ENCODE peak calls at places on chromosome X, in seven cellular contexts. One of them, this sample, is unnamed. For H3K27me3, the result is how much of the 10 kb centered on the place peaks cover.

GRCh38 chrX:65871671-65872311 is 168.1 kb downstream of the VSIG4 start:
- DNase-seq in left ventricle myocardium inferior: no peak
- DNase-seq in body of pancreas: peak
- DNase-seq in mammary epithelial cell: peak
- DNase-seq in K562: peak
- DNase-seq in H1: peak
- DNase-seq in astrocyte: no peak
- DNase-seq in this sample: no peak

GRCh38 chrX:3576886-3577516 is 136.4 kb downstream of the PRKX start:
- DNase-seq in left ventricle myocardium inferior: no peak
- DNase-seq in K562: no peak
- DNase-seq in body of pancreas: no peak
- DNase-seq in mammary epithelial cell: no peak
- DNase-seq in astrocyte: no peak
- DNase-seq in H1: no peak
- DNase-seq in this sample: no peak

GRCh38 chrX:79366888-79367749 is at the start of gene ITM2A:
- DNase-seq in astrocyte: no peak
- DNase-seq in K562: peak
- DNase-seq in left ventricle myocardium inferior: peak
- DNase-seq in mammary epithelial cell: peak
- DNase-seq in body of pancreas: peak
- DNase-seq in H1: peak
- DNase-seq in this sample: no peak

GRCh38 chrX:68945603-68946228 is 116.9 kb downstream of the EFNB1 start:
- DNase-seq in left ventricle myocardium inferior: no peak
- DNase-seq in H1: no peak
- DNase-seq in body of pancreas: no peak
- DNase-seq in K562: peak
- DNase-seq in mammary epithelial cell: no peak
- DNase-seq in astrocyte: peak
- DNase-seq in this sample: peak

GRCh38 chrX:71870337-71871098 is 40.1 kb upstream of the NHSL2 start:
- DNase-seq in left ventricle myocardium inferior: no peak
- DNase-seq in mammary epithelial cell: peak
- DNase-seq in body of pancreas: no peak
- DNase-seq in H1: peak
- DNase-seq in K562: no peak
- DNase-seq in astrocyte: peak
- DNase-seq in this sample: peak

GRCh38 chrX:84712621-84713020 is 210.4 kb upstream of the HDX start:
- DNase-seq in astrocyte: no peak
- DNase-seq in H1: no peak
- DNase-seq in mammary epithelial cell: no peak
- DNase-seq in left ventricle myocardium inferior: no peak
- DNase-seq in body of pancreas: no peak
- DNase-seq in K562: no peak
- DNase-seq in this sample: no peak

GRCh38 chrX:74434336-74434735 is 13.0 kb downstream of the SLC16A2 start:
- DNase-seq in left ventricle myocardium inferior: no peak
- DNase-seq in astrocyte: no peak
- DNase-seq in H1: no peak
- DNase-seq in K562: no peak
- DNase-seq in body of pancreas: no peak
- DNase-seq in mammary epithelial cell: no peak
- DNase-seq in this sample: no peak

GRCh38 chrX:19698125-19698524 is 182.8 kb upstream of the MAP3K15 start:
- DNase-seq in H1: no peak
- DNase-seq in body of pancreas: no peak
- DNase-seq in left ventricle myocardium inferior: peak
- DNase-seq in mammary epithelial cell: peak
- DNase-seq in astrocyte: peak
- DNase-seq in K562: no peak
- DNase-seq in this sample: no peak

GRCh38 chrX:96480081-96480480 is 204.6 kb upstream of the DIAPH2 start:
- DNase-seq in mammary epithelial cell: no peak
- DNase-seq in K562: no peak
- DNase-seq in left ventricle myocardium inferior: no peak
- DNase-seq in H1: no peak
- DNase-seq in astrocyte: peak
- DNase-seq in body of pancreas: no peak
- DNase-seq in this sample: no peak

GRCh38 chrX:103878466-103879151 is 46.6 kb upstream of the RAB9B start:
- DNase-seq in K562: no peak
- DNase-seq in mammary epithelial cell: peak
- DNase-seq in astrocyte: peak
- DNase-seq in left ventricle myocardium inferior: no peak
- DNase-seq in H1: no peak
- DNase-seq in body of pancreas: no peak
- DNase-seq in this sample: no peak

GRCh38 chrX:43718546-43718945 is 62.4 kb downstream of the MAOA start:
- DNase-seq in H1: no peak
- DNase-seq in K562: no peak
- DNase-seq in astrocyte: no peak
- DNase-seq in body of pancreas: no peak
- DNase-seq in mammary epithelial cell: no peak
- DNase-seq in left ventricle myocardium inferior: no peak
- DNase-seq in this sample: no peak

GRCh38 chrX:80285131-80285773 is 135.0 kb upstream of the TENT5D start:
- DNase-seq in mammary epithelial cell: peak
- DNase-seq in K562: peak
- DNase-seq in astrocyte: no peak
- DNase-seq in H1: peak
- DNase-seq in left ventricle myocardium inferior: no peak
- DNase-seq in body of pancreas: peak
- DNase-seq in this sample: peak

GRCh38 chrX:130125090-130125489 is 14.8 kb upstream of the ELF4 start:
- DNase-seq in left ventricle myocardium inferior: peak
- DNase-seq in body of pancreas: peak
- DNase-seq in H1: no peak
- DNase-seq in mammary epithelial cell: peak
- DNase-seq in K562: no peak
- DNase-seq in astrocyte: no peak
- DNase-seq in this sample: no peak

GRCh38 chrX:39946822-39947221 is 150.9 kb downstream of the BCOR start:
- DNase-seq in left ventricle myocardium inferior: no peak
- DNase-seq in H1: no peak
- DNase-seq in astrocyte: peak
- DNase-seq in mammary epithelial cell: peak
- DNase-seq in K562: no peak
- DNase-seq in body of pancreas: no peak
- DNase-seq in this sample: no peak

GRCh38 chrX:107700317-107700774 is 72.0 kb downstream of the PRPS1 start:
- DNase-seq in left ventricle myocardium inferior: no peak
- DNase-seq in H1: no peak
- DNase-seq in K562: no peak
- DNase-seq in astrocyte: peak
- DNase-seq in mammary epithelial cell: peak
- DNase-seq in body of pancreas: peak
- DNase-seq in this sample: no peak

GRCh38 chrX:43121637-43122036 is 343.7 kb upstream of the PPP1R2C start:
- DNase-seq in H1: no peak
- DNase-seq in mammary epithelial cell: peak
- DNase-seq in K562: no peak
- DNase-seq in body of pancreas: no peak
- DNase-seq in left ventricle myocardium inferior: no peak
- DNase-seq in astrocyte: no peak
- DNase-seq in this sample: no peak

GRCh38 chrX:106484233-106484632 is 127.5 kb upstream of the RADX start:
- DNase-seq in body of pancreas: no peak
- DNase-seq in mammary epithelial cell: no peak
- DNase-seq in astrocyte: no peak
- DNase-seq in K562: no peak
- DNase-seq in H1: no peak
- DNase-seq in left ventricle myocardium inferior: no peak
- DNase-seq in this sample: no peak

GRCh38 chrX:73963682-73964081 is 340.3 kb upstream of the ZCCHC13 start:
- DNase-seq in H1: no peak
- DNase-seq in astrocyte: no peak
- DNase-seq in left ventricle myocardium inferior: peak
- DNase-seq in K562: no peak
- DNase-seq in body of pancreas: no peak
- DNase-seq in mammary epithelial cell: no peak
- DNase-seq in this sample: no peak

GRCh38 chrX:131987252-131987651 is 35.9 kb upstream of the STK26 start:
- DNase-seq in left ventricle myocardium inferior: no peak
- DNase-seq in mammary epithelial cell: no peak
- DNase-seq in H1: no peak
- DNase-seq in astrocyte: no peak
- DNase-seq in body of pancreas: no peak
- DNase-seq in K562: no peak
- DNase-seq in this sample: no peak

GRCh38 chrX:19174401-19175025 is 52.2 kb upstream of the ADGRG2 start:
- DNase-seq in astrocyte: peak
- DNase-seq in K562: no peak
- DNase-seq in left ventricle myocardium inferior: no peak
- DNase-seq in body of pancreas: no peak
- DNase-seq in H1: no peak
- DNase-seq in mammary epithelial cell: peak
- DNase-seq in this sample: no peak

GRCh38 chrX:9310596-9310995 is 154.3 kb upstream of the TBL1X start:
- DNase-seq in body of pancreas: no peak
- DNase-seq in mammary epithelial cell: no peak
- DNase-seq in astrocyte: peak
- DNase-seq in H1: no peak
- DNase-seq in left ventricle myocardium inferior: no peak
- DNase-seq in K562: no peak
- DNase-seq in this sample: no peak

GRCh38 chrX:123859828-123860505 is at the start of gene XIAP:
- DNase-seq in left ventricle myocardium inferior: peak
- DNase-seq in H1: peak
- DNase-seq in astrocyte: peak
- DNase-seq in body of pancreas: peak
- DNase-seq in K562: peak
- DNase-seq in mammary epithelial cell: peak
- DNase-seq in this sample: peak

GRCh38 chrX:46812445-46812844 is 24.4 kb upstream of the RP2 start:
- DNase-seq in H1: no peak
- DNase-seq in left ventricle myocardium inferior: no peak
- DNase-seq in mammary epithelial cell: no peak
- DNase-seq in body of pancreas: no peak
- DNase-seq in astrocyte: no peak
- DNase-seq in K562: no peak
- DNase-seq in this sample: no peak

GRCh38 chrX:118325453-118325852 is 20.5 kb upstream of the WDR44 start:
- DNase-seq in mammary epithelial cell: no peak
- DNase-seq in K562: peak
- DNase-seq in left ventricle myocardium inferior: no peak
- DNase-seq in astrocyte: no peak
- DNase-seq in H1: no peak
- DNase-seq in body of pancreas: no peak
- DNase-seq in this sample: no peak

GRCh38 chrX:49627030-49627777 is 28.4 kb downstream of the GAGE1 start:
- DNase-seq in astrocyte: no peak
- DNase-seq in mammary epithelial cell: peak
- DNase-seq in body of pancreas: peak
- DNase-seq in left ventricle myocardium inferior: peak
- DNase-seq in H1: no peak
- DNase-seq in K562: peak
- DNase-seq in this sample: no peak
- TF ChIP-seq CTCF in astrocyte: no peak
- TF ChIP-seq CTCF in mammary epithelial cell: no peak
- TF ChIP-seq CTCF in body of pancreas: peak
- TF ChIP-seq CTCF in left ventricle myocardium inferior: no peak
- TF ChIP-seq CTCF in H1: peak
- TF ChIP-seq CTCF in K562: peak
- TF ChIP-seq CTCF in this sample: peak

GRCh38 chrX:23826216-23826615 is 43.2 kb downstream of the SAT1 start:
- DNase-seq in astrocyte: no peak
- DNase-seq in K562: no peak
- DNase-seq in H1: no peak
- DNase-seq in body of pancreas: no peak
- DNase-seq in left ventricle myocardium inferior: no peak
- DNase-seq in mammary epithelial cell: peak
- DNase-seq in this sample: no peak
- H3K27me3 ChIP-seq in astrocyte: under half
- H3K27me3 ChIP-seq in K562: under half
- H3K27me3 ChIP-seq in H1: under half
- H3K27me3 ChIP-seq in body of pancreas: under half
- H3K27me3 ChIP-seq in left ventricle myocardium inferior: under half
- H3K27me3 ChIP-seq in mammary epithelial cell: under half
- H3K27me3 ChIP-seq in this sample: under half

DNA sequence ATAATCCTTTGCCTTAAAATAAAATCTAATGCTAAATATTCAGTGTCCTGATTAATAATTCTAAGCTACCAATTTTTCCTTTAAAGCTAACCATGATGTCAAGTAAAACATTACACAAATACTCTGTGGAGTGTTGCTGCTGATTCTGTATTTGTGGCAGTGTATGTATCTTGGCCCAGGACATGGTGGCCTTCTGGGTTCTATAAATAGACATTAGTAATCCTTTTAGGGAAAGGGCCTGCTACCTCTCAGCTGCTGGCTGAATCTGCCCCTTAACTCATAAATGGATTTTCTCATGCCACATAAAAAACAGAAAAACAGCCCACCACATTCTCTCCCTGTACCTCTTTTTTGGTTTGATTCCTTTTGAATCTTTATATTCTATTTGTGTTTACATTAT is 1.2 kb upstream of the XK start:
- DNase-seq in mammary epithelial cell: no peak
- DNase-seq in body of pancreas: peak
- DNase-seq in K562: no peak
- DNase-seq in left ventricle myocardium inferior: no peak
- DNase-seq in astrocyte: no peak
- DNase-seq in H1: no peak
- DNase-seq in this sample: no peak
- H3K4me3 ChIP-seq in mammary epithelial cell: no peak
- H3K4me3 ChIP-seq in body of pancreas: no peak
- H3K4me3 ChIP-seq in K562: no peak
- H3K4me3 ChIP-seq in left ventricle myocardium inferior: peak
- H3K4me3 ChIP-seq in astrocyte: no peak
- H3K4me3 ChIP-seq in H1: no peak
- H3K4me3 ChIP-seq in this sample: no peak

DNA sequence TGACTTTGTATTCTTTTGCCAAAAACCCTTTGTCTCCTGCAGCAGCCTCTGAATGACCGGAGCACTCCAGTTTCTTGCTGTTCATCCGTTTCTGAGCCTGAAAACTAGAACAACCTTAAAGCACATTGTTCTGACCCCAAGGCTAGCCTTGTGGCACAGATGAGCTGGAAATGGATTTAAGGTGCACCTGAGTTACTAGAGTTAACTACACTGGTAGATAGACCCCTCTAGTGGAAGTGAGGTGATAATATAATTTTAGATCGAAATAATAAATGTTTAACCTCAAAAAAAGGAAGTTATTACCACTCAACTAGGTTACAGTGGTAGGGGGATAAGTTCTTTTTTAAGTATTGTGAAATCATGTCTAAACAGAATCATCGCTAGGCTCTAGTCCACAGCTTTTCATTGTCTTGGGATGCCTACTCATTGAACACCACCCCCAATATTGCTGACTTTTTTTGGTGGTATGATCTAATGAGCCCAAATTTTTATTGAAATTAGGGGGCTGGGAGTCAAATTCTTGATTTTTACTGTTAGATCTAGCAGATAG is 2.7 kb downstream of the PLS3 start:
- DNase-seq in body of pancreas: no peak
- DNase-seq in H1: no peak
- DNase-seq in K562: no peak
- DNase-seq in astrocyte: no peak
- DNase-seq in mammary epithelial cell: no peak
- DNase-seq in left ventricle myocardium inferior: no peak
- DNase-seq in this sample: no peak
- TF ChIP-seq CTCF in body of pancreas: peak
- TF ChIP-seq CTCF in H1: no peak
- TF ChIP-seq CTCF in K562: no peak
- TF ChIP-seq CTCF in astrocyte: no peak
- TF ChIP-seq CTCF in mammary epithelial cell: no peak
- TF ChIP-seq CTCF in left ventricle myocardium inferior: no peak
- TF ChIP-seq CTCF in this sample: no peak

This sample was measured in WERI-Rb-1.